ENCODE peak calls at places on chromosomes 7 and 10, in six cellular contexts. H is K562, M is GM12878, F is HepG2, X is A549, S is upper lobe of left lung. D is an unnamed sample.

GRCh38 chr7:116805100-116805544 is 57.3 kb upstream of the CAPZA2 start:
- ATAC-seq in H (no peak), M (no peak), F (peak), X (no peak), S (peak), D (peak)

GRCh38 chr7:29281782-29282541 is 87.4 kb downstream of the CHN2 start:
- ATAC-seq in H (no peak), M (no peak), F (no peak), X (no peak), S (peak), D (peak)

GRCh38 chr7:151541709-151542499 is 22.2 kb upstream of the RHEB start:
- ATAC-seq in H (peak), M (no peak), F (no peak), X (no peak), S (no peak), D (no peak)

GRCh38 chr10:22679608-22680007 is 34.8 kb downstream of the PIP4K2A start:
- ATAC-seq in H (no peak), M (no peak), F (no peak), X (no peak), S (no peak), D (no peak)

GRCh38 chr7:66832531-66833351 is 88.3 kb upstream of the TMEM248 start:
- ATAC-seq in H (peak), M (no peak), F (peak), X (peak), S (peak), D (no peak)

GRCh38 chr10:79315602-79315920 is 31.7 kb upstream of the PPIF start:
- ATAC-seq in H (no peak), M (no peak), F (no peak), X (no peak), S (no peak), D (no peak)

GRCh38 chr7:87456247-87456646 is 19.2 kb downstream of the ABCB4 start:
- ATAC-seq in H (no peak), M (no peak), F (no peak), X (no peak), S (no peak), D (no peak)

GRCh38 chr7:24963218-24963617 is 16.8 kb downstream of the OSBPL3 start:
- ATAC-seq in H (no peak), M (peak), F (no peak), X (no peak), S (peak), D (peak)

GRCh38 chr10:58282615-58283014 is 13.7 kb downstream of the CISD1 start:
- ATAC-seq in H (no peak), M (peak), F (no peak), X (no peak), S (peak), D (no peak)

GRCh38 chr10:44668336-44668735 is 242.8 kb upstream of the TMEM72 start:
- ATAC-seq in H (no peak), M (no peak), F (no peak), X (no peak), S (no peak), D (no peak)

GRCh38 chr10:128036746-128037542 is 89.3 kb downstream of the MKI67 start:
- ATAC-seq in H (no peak), M (no peak), F (no peak), X (peak), S (no peak), D (no peak)

GRCh38 chr7:134632937-134633540 is 13.6 kb upstream of the BPGM start:
- ATAC-seq in H (peak), M (peak), F (peak), X (peak), S (no peak), D (no peak)

GRCh38 chr10:78258303-78259030 is 224.8 kb downstream of the RPS24 start:
- ATAC-seq in H (no peak), M (no peak), F (no peak), X (no peak), S (no peak), D (no peak)

DNA sequence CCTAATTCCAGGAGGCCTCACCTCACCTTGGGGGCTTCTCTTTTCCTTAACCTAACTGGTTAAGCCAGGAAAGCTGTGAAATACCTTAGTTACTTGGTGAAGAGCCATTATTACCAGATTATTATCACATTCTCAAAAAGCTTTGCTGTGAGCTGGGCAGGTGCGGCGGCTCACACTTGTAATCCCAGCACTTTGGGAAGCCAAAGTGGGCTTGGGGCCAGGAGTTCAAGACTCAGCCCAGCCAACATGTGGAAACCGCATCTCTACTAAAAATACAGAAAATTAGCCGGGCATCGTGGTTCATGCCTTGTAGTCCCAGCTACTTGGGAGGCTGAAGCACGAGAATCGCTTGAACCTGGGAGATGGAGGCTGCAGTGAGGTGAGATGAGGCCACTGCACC is 102.4 kb upstream of the KLF6 start:
- ATAC-seq in H (no peak), M (peak), F (no peak), X (no peak), S (no peak), D (no peak)
- H3K4me3 ChIP-seq in H (no peak), M (no peak), F (peak), X (peak), S (no peak), D (no peak)

GRCh38 chr7:44607141-44608068 is 978 bp downstream of the OGDH start:
- ATAC-seq in H (no peak), M (no peak), F (no peak), X (peak), S (no peak), D (no peak)

GRCh38 chr7:44604941-44605340 is 1.5 kb upstream of the OGDH start:
- ATAC-seq in H (no peak), M (no peak), F (no peak), X (no peak), S (no peak), D (no peak)

GRCh38 chr7:44609829-44610228 is 3.4 kb downstream of the OGDH start:
- ATAC-seq in H (no peak), M (no peak), F (no peak), X (no peak), S (no peak), D (no peak)

GRCh38 chr7:44608916-44609648 is 2.7 kb downstream of the OGDH start:
- ATAC-seq in H (no peak), M (no peak), F (no peak), X (no peak), S (no peak), D (no peak)

GRCh38 chr7:44606341-44607140 is at the start of gene OGDH:
- ATAC-seq in H (peak), M (peak), F (peak), X (peak), S (peak), D (peak)
- TF ChIP-seq EP300 in H (no peak), M (peak), F (peak), X (no peak), S (peak), D (peak)

GRCh38 chr10:35204650-35205319 is 78.1 kb downstream of the CREM start:
- ATAC-seq in H (peak), M (no peak), F (no peak), X (no peak), S (no peak), D (no peak)
- TF ChIP-seq CTCF in H (no peak), M (no peak), F (no peak), X (no peak), S (no peak), D (no peak)

GRCh38 chr7:157336383-157337315 is at the start of gene DNAJB6:
- ATAC-seq in H (peak), M (peak), F (peak), X (peak), S (peak), D (peak)

GRCh38 chr7:157337316-157338149 is 729 bp downstream of the DNAJB6 start:
- ATAC-seq in H (peak), M (peak), F (peak), X (peak), S (peak), D (peak)

GRCh38 chr7:157335991-157336382 is 817 bp upstream of the DNAJB6 start:
- ATAC-seq in H (no peak), M (no peak), F (no peak), X (no peak), S (no peak), D (no peak)

GRCh38 chr7:157335256-157335655 is 1.5 kb upstream of the DNAJB6 start:
- ATAC-seq in H (no peak), M (no peak), F (no peak), X (no peak), S (no peak), D (no peak)

GRCh38 chr7:157339777-157340677 is 3.2 kb downstream of the DNAJB6 start:
- ATAC-seq in H (peak), M (peak), F (peak), X (no peak), S (peak), D (no peak)
- H3K4me3 ChIP-seq in H (peak), M (peak), F (no peak), X (no peak), S (no peak), D (no peak)

DNA sequence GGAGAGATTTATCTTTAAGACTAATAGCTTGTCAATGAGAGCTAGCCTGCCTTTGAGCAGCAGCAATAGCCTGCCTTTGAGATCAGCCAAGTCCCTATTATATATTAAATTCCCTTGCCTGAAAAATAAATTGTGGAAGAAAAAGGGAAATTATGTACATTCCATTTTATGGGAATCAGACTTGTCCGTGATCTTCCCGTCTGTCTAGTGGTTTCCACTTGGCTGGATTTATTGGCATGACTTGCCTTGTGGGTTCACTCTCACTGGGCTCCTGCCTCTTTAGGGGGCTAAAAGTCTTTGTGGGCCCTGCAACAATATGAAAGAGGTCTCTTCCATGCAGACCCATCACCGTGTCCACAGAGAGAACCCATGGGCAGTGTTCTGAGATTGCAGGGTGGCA is 171.7 kb upstream of the FRMD4A start:
- ATAC-seq in H (no peak), M (peak), F (no peak), X (no peak), S (no peak), D (no peak)
- TF ChIP-seq EP300 in H (no peak), M (no peak), F (no peak), X (no peak), S (no peak), D (no peak)

DNA sequence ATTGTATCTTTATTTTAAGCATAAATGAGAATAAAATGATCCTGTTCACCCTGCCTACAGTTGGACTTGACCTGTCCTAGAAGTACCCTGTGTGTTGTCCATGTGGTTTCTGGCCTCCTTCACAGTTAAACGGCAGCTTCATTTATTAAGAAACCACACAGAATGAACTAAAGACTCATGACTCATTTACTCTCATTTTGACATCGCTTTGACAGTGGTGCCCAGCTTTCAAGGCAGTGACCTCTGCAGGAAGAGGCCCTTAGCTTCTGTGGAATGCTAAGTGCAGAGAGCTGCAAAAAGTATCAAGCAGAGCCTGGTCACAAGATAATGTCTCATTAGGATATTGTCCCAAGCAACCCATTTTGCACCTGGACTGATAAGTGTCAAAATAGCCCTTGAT is 93.4 kb downstream of the AVL9 start:
- ATAC-seq in H (peak), M (peak), F (no peak), X (no peak), S (no peak), D (no peak)
- TF ChIP-seq CTCF in H (no peak), M (peak), F (no peak), X (no peak), S (no peak), D (no peak)

DNA sequence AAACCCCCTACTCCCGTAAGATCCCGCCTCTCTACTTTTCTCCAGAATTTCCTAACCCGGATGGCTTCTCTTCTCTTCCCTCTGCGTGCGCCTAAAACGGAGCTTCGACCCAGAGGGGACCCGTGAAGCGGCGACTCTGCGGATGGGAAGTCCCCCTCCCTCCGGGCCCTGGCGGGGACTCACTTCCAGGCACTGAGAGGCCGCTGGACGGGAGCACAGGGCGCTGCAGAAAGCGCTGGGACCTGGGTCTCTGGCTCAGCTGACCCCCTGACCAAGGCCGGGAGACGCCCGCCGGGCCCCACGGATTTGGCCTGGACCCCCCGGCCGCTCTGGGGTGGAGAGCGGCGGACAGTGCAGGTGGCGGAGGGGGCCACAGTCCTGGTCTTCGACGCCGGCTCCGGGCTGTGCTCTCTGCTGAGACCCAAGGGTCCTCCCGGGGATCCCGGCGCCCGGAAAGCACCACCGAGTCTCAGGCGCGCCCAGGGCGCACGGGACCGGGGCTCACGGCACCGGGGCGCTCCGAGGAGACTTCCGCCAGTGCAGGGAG is 688 bp upstream of the FOXL3 start:
- ATAC-seq in H (no peak), M (no peak), F (no peak), X (no peak), S (no peak), D (no peak)
- H3K4me3 ChIP-seq in H (no peak), M (no peak), F (no peak), X (no peak), S (no peak), D (no peak)

D was measured in gastroesophageal sphincter.